ENCODE peak calls at places on chromosome 21, in seven cellular contexts. W, O, C, F, N, B and A are unnamed samples.

GRCh38 chr21:45477176-45478114 is 64.8 kb downstream of the SLC19A1 start:
- DNase-seq in C (no peak), F (no peak), N (no peak), W (no peak), O (no peak), B (no peak), A (no peak)

GRCh38 chr21:44345495-44345894 is 6.3 kb upstream of the CFAP410 start:
- DNase-seq in F (no peak), O (no peak), N (no peak), C (no peak), B (no peak), W (no peak), A (no peak)

GRCh38 chr21:31136891-31137290 is 98.6 kb upstream of the KRTAP19-8 start:
- DNase-seq in O (no peak), N (no peak), C (no peak), F (peak; percentile 91), B (no peak), W (no peak), A (peak; percentile 90)

GRCh38 chr21:36816556-36817130 is 117.7 kb downstream of the SIM2 start:
- DNase-seq in C (no peak), W (no peak), B (no peak), F (no peak), N (no peak), O (no peak), A (no peak)

GRCh38 chr21:44547656-44548331 is 3.5 kb downstream of the KRTAP10-2 start:
- DNase-seq in C (no peak), B (no peak), N (no peak), F (no peak), W (no peak), O (no peak), A (no peak)

GRCh38 chr21:29072873-29073221 is 601 bp downstream of the CCT8 start:
- DNase-seq in B (no peak), W (no peak), O (no peak), F (peak; percentile 17), C (no peak), N (no peak), A (peak; percentile 34)

GRCh38 chr21:44889625-44890337 is 16.3 kb upstream of the PTTG1IP start:
- DNase-seq in O (no peak), C (no peak), F (peak; percentile 6), B (no peak), W (no peak), N (no peak), A (no peak)

GRCh38 chr21:31554511-31555022 is 104.9 kb upstream of the SOD1 start:
- DNase-seq in W (no peak), B (no peak), N (no peak), F (no peak), C (no peak), O (no peak), A (peak; percentile 26)

GRCh38 chr21:45556645-45557601 is 14.7 kb upstream of the SLC19A1 start:
- DNase-seq in O (no peak), B (peak; percentile 32), F (no peak), W (no peak), C (no peak), N (no peak), A (peak; percentile 32)

GRCh38 chr21:36321325-36322082 is 1.5 kb downstream of the MORC3 start:
- DNase-seq in F (peak; percentile 9), C (no peak), N (peak; percentile 33), W (no peak), O (no peak), B (no peak), A (peak; percentile 22)

GRCh38 chr21:31218830-31219608 is 125.0 kb downstream of the TIAM1 start:
- DNase-seq in F (no peak), C (no peak), B (no peak), W (no peak), N (no peak), O (no peak), A (peak; percentile 64)

GRCh38 chr21:37358392-37358791 is 8.2 kb upstream of the DYRK1A start:
- DNase-seq in O (peak; percentile 28), B (no peak), N (no peak), C (no peak), F (no peak), W (no peak), A (peak; percentile 57)

GRCh38 chr21:26385721-26386120 is 187.4 kb downstream of the CYYR1 start:
- DNase-seq in C (no peak), F (no peak), N (no peak), O (peak; percentile 54), B (no peak), W (no peak), A (peak; percentile 55)

GRCh38 chr21:42012763-42013329 is 2.7 kb upstream of the ZBTB21 start:
- DNase-seq in C (no peak), B (no peak), F (no peak), O (no peak), W (no peak), N (no peak), A (no peak)

GRCh38 chr21:34034369-34035014 is 38.9 kb upstream of the MRPS6 start:
- DNase-seq in C (no peak), O (no peak), W (no peak), B (no peak), F (no peak), N (no peak), A (no peak)

GRCh38 chr21:34027727-34028461 is 45.5 kb upstream of the MRPS6 start:
- DNase-seq in O (no peak), N (no peak), C (no peak), B (no peak), W (no peak), F (no peak), A (peak; percentile 50)

GRCh38 chr21:34031835-34032370 is 41.5 kb upstream of the MRPS6 start:
- DNase-seq in F (no peak), C (no peak), B (no peak), W (no peak), N (no peak), O (no peak), A (no peak)

GRCh38 chr21:34024382-34024693 is 49.0 kb upstream of the MRPS6 start:
- DNase-seq in N (no peak), C (no peak), O (no peak), W (no peak), B (no peak), F (no peak), A (no peak)

DNA sequence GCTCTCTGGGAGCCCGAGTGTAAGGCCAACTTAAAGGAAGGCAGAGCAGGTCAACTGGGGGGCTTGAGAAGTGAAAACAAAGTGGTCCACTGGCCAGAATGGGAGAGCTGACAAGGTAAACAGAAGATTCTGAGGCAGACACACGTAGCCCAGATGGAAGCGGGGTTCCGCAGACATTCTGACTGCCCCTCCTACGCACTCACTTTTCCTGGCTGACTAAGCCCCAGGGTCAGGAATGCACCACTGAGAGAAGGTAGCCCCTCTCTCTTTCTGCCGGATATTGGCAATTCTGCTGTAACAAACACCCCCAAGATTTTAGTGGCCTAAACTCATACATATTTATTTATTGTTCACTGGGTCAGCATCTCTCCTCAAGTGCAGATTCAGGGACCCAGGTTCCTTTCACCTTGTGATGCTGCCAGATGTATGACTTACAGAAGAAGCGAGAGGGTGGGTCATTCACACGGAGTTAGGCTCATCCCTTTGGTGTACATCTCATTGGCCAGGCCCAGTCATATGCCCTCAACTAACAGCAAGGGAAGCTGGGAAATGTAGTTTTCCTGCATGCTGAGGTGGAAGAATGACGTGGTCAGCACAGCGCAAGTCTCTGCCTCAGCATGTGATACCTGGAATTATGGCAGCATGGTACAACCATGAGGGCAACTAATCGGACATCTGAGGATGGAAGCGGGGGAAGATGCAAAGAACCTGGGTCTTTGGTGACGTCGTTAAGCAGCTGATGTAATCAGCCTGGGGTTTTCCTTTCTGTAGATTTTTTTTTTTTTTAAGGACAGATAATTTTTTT is 43.5 kb upstream of the MRPS6 start:
- DNase-seq in C (peak; percentile 73), B (peak; percentile 62), W (peak; percentile 29), F (peak; percentile 74), O (peak; percentile 62), N (peak; percentile 31), A (peak; percentile 80)
- H3K4me3 ChIP-seq in C (no peak overlapping the region), B (no peak overlapping the region), W (peak overlapping the region; percentile 29), F (peak overlapping the region; percentile 27), O (no peak overlapping the region), N (no peak overlapping the region), A (no peak overlapping the region)

GRCh38 chr21:14541840-14542495 is 4.1 kb downstream of the SAMSN1 start:
- DNase-seq in W (no peak), F (no peak), N (no peak), C (no peak), B (no peak), O (no peak), A (peak; percentile 62)
- H3K4me3 ChIP-seq in W (peak overlapping the region; percentile 100), F (no peak overlapping the region), N (no peak overlapping the region), C (no peak overlapping the region), B (no peak overlapping the region), O (no peak overlapping the region), A (no peak overlapping the region)

DNA sequence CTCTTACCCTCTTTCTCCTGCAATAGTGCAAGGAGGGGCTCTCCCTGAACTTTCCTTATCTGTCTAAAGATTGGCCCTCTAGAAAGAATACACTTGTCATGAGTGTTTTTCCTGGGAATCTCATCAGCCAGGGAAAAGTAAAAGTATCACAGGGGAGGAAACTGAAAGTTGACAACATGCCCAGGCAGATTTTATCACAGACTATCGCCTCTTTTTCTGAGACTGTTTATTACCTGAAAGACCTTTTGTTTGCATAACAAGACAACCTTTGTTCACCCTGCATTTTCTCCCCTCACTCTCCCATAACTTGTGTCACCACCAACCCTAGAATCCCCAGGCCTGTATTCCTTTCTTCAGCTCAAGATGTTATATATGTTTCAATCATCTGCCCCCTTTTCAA is 794.7 kb upstream of the ADAMTS5 start:
- DNase-seq in W (no peak), B (no peak), F (no peak), N (no peak), C (no peak), O (no peak), A (no peak)
- H3K4me3 ChIP-seq in W (no peak overlapping the region), B (no peak overlapping the region), F (no peak overlapping the region), N (no peak overlapping the region), C (no peak overlapping the region), O (no peak overlapping the region), A (no peak overlapping the region)

GRCh38 chr21:16534408-16535099 is 804.8 kb downstream of the USP25 start:
- DNase-seq in B (no peak), O (peak; percentile 67), W (no peak), C (peak; percentile 39), F (peak; percentile 91), N (peak; percentile 46), A (peak; percentile 85)
- H3K4me3 ChIP-seq in B (no peak overlapping the region), O (peak overlapping the region; percentile 39), W (no peak overlapping the region), C (peak overlapping the region; percentile 30), F (peak overlapping the region; percentile 82), N (peak overlapping the region; percentile 13), A (peak overlapping the region; percentile 49)